ENCODE peak calls at places on chromosomes 1 and 21, in seven cellular contexts. E is Caco-2, N is esophagus muscularis mucosa, V is GM13977, R is fibroblast of lung, K is bronchial epithelial cell, T is fibroblast of the aortic adventitia. S is an unnamed sample.

GRCh38 chr1:225635649-225636048 is 17.3 kb downstream of the ENAH start:
- DNase-seq in E (no peak), N (no peak), V (no peak), R (no peak), K (no peak), T (peak; percentile 59), S (no peak)

GRCh38 chr1:23529146-23530088 is 1.6 kb downstream of the E2F2 start:
- DNase-seq in E (no peak), N (no peak), V (no peak), R (no peak), K (no peak), T (no peak), S (no peak)

GRCh38 chr21:25512095-25513086 is 94.9 kb downstream of the MRPL39 start:
- DNase-seq in E (no peak), N (no peak), V (no peak), R (no peak), K (no peak), T (no peak), S (no peak)

GRCh38 chr1:30106125-30106524 is 617.3 kb downstream of the MATN1 start:
- DNase-seq in E (peak; percentile 51), N (no peak), V (no peak), R (peak; percentile 26), K (peak; percentile 11), T (peak; percentile 7), S (peak; percentile 61)

GRCh38 chr21:31181089-31181757 is 142.9 kb upstream of the KRTAP19-8 start:
- DNase-seq in E (no peak), N (no peak), V (no peak), R (no peak), K (no peak), T (no peak), S (no peak)

GRCh38 chr1:55374801-55375616 is 159.8 kb upstream of the USP24 start:
- DNase-seq in E (no peak), N (peak; percentile 91), V (no peak), R (no peak), K (no peak), T (no peak), S (no peak)

GRCh38 chr1:38208720-38209632 is 162.4 kb upstream of the POU3F1 start:
- DNase-seq in E (no peak), N (no peak), V (peak; percentile 58), R (no peak), K (no peak), T (no peak), S (no peak)

GRCh38 chr1:66613187-66613586 is 79.2 kb downstream of the SGIP1 start:
- DNase-seq in E (no peak), N (no peak), V (no peak), R (peak; percentile 10), K (no peak), T (no peak), S (no peak)

GRCh38 chr1:36971832-36972231 is 62.5 kb downstream of the GRIK3 start:
- DNase-seq in E (no peak), N (no peak), V (no peak), R (no peak), K (no peak), T (no peak), S (no peak)

GRCh38 chr1:155909894-155910293 is 1.3 kb downstream of the RIT1 start:
- DNase-seq in E (no peak), N (no peak), V (no peak), R (peak; percentile 41), K (peak; percentile 88), T (peak; percentile 62), S (no peak)

GRCh38 chr1:58879464-58879863 is 95.6 kb upstream of the JUN start:
- DNase-seq in E (no peak), N (no peak), V (no peak), R (peak; percentile 37), K (no peak), T (peak; percentile 31), S (no peak)

GRCh38 chr1:205543351-205544305 is 39.2 kb downstream of the CDK18 start:
- DNase-seq in E (no peak), N (no peak), V (no peak), R (peak; percentile 59), K (peak; percentile 87), T (peak; percentile 96), S (peak; percentile 47)

GRCh38 chr1:116332461-116332860 is 40.6 kb upstream of the ATP1A1 start:
- DNase-seq in E (no peak), N (peak; percentile 74), V (no peak), R (no peak), K (no peak), T (no peak), S (no peak)

GRCh38 chr1:22388666-22389455 is 62.8 kb upstream of the ZBTB40 start:
- DNase-seq in E (peak; percentile 73), N (no peak), V (no peak), R (no peak), K (peak; percentile 74), T (peak; percentile 70), S (no peak)

GRCh38 chr1:184801503-184801902 is 46.8 kb upstream of the EDEM3 start:
- DNase-seq in E (no peak), N (no peak), V (no peak), R (peak; percentile 89), K (peak; percentile 23), T (peak; percentile 75), S (no peak)

GRCh38 chr1:76766381-76766780 is 100.9 kb upstream of the ST6GALNAC5 start:
- DNase-seq in E (no peak), N (no peak), V (no peak), R (no peak), K (no peak), T (no peak), S (no peak)

GRCh38 chr1:231139125-231139649 is 22.7 kb upstream of the TRIM67 start:
- DNase-seq in E (no peak), N (peak; percentile 53), V (no peak), R (peak; percentile 76), K (peak; percentile 42), T (peak; percentile 92), S (no peak)

GRCh38 chr1:76933847-76934657 is 66.8 kb downstream of the ST6GALNAC5 start:
- DNase-seq in E (no peak), N (no peak), V (no peak), R (no peak), K (no peak), T (no peak), S (no peak)

GRCh38 chr21:45207839-45208626 is 79.7 kb downstream of the POFUT2 start:
- DNase-seq in E (no peak), N (no peak), V (no peak), R (no peak), K (no peak), T (no peak), S (no peak)

GRCh38 chr1:55712148-55712547 is 497.0 kb upstream of the USP24 start:
- DNase-seq in E (no peak), N (no peak), V (no peak), R (peak; percentile 91), K (no peak), T (no peak), S (no peak)

GRCh38 chr1:30310966-30311742 is 412.2 kb downstream of the MATN1 start:
- DNase-seq in E (no peak), N (no peak), V (no peak), R (no peak), K (no peak), T (no peak), S (peak; percentile 4)

GRCh38 chr1:234960722-234961467 is 167.7 kb downstream of the TOMM20 start:
- DNase-seq in E (peak; percentile 84), N (no peak), V (no peak), R (no peak), K (peak; percentile 86), T (peak; percentile 73), S (no peak)

GRCh38 chr1:1062364-1063163 is 11.5 kb downstream of the RNF223 start:
- DNase-seq in E (no peak), N (no peak), V (no peak), R (peak; percentile 20), K (no peak), T (peak; percentile 14), S (no peak)
- TF ChIP-seq CTCF in E (no peak), N (no peak), V (no peak), R (no peak), K (no peak), T (no peak), S (no peak)

GRCh38 chr21:39788383-39788782 is 43.4 kb downstream of the IGSF5 start:
- DNase-seq in E (peak; percentile 92), N (peak; percentile 94), V (no peak), R (peak; percentile 26), K (peak; percentile 54), T (no peak), S (peak; percentile 71)
- TF ChIP-seq CTCF in E (peak; percentile 90), N (peak; percentile 92), V (no peak), R (peak; percentile 22), K (peak; percentile 73), T (peak; percentile 7), S (peak; percentile 90)

GRCh38 chr1:186240436-186240835 is 134.6 kb downstream of the TPR start:
- DNase-seq in E (no peak), N (no peak), V (no peak), R (no peak), K (peak; percentile 73), T (no peak), S (no peak)

GRCh38 chr1:186250529-186250928 is 124.5 kb downstream of the TPR start:
- DNase-seq in E (no peak), N (no peak), V (no peak), R (no peak), K (no peak), T (no peak), S (no peak)

GRCh38 chr1:186239211-186239610 is 135.8 kb downstream of the TPR start:
- DNase-seq in E (no peak), N (no peak), V (no peak), R (peak; percentile 23), K (no peak), T (peak; percentile 4), S (no peak)

DNA sequence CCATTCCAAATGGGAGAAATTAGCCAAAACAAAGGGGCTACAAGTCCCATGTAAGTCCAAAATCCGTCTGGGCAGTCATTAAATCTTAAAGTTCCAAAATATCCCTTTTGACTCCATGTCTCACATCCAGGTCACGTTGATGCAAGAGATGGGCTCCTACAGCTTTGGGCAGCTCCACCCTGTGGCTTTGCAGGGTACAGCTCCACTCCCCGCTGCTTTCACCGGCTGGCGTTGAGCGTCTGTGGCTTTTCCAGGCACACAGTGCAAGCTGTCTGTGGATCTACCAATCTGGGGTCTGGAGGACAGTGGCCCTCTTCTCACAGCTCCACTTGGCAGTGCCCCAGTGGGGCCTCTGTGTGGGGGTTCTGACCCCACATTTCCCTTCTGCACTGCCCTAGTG is 130.2 kb downstream of the TPR start:
- DNase-seq in E (no peak), N (no peak), V (no peak), R (no peak), K (no peak), T (peak; percentile 7), S (no peak)
- TF ChIP-seq CTCF in E (peak; percentile 19), N (no peak), V (peak; percentile 10), R (no peak), K (peak; percentile 29), T (peak; percentile 44), S (peak; percentile 38)

DNA sequence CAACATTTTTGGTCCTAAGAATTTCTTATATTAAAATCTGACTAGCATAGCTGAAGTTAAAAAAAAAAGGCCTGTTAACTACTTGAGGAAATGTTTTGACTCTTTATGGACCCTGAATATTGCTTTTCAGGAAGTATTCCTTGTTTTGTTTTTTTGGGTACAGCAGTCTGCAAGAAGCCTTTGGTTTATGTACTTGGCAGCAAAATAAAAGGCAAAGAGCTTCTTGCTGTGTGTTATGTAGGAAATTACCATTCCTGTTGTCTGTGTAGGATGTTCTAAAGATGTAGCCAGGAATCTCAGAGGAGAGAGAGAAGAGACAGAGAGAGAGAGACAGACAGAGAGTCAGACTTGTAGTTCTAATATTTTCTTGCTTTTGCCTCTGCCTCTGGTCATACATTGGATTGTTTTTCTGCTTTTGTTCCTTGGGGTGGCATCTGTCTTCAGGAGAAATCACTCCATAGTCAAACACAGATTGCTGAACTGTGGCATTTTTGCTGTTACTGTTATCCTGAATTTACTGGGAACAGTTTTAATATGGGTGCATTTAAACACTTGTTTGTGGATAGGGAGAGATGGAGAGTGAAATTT is 49.6 kb downstream of the POU2F1 start:
- DNase-seq in E (no peak), N (no peak), V (no peak), R (no peak), K (no peak), T (no peak), S (no peak)
- TF ChIP-seq CTCF in E (no peak), N (no peak), V (no peak), R (no peak), K (no peak), T (no peak), S (no peak)